ENCODE peak calls at places on chromosomes 12 and 14, in six cellular contexts. A, G, W, E, J and V are unnamed samples.

GRCh38 chr12:60494249-60494648 is 898.4 kb downstream of the SLC16A7 start:
- DNase-seq in A (no peak), G (no peak), W (no peak), E (no peak), J (no peak), V (peak)

GRCh38 chr14:27184371-27184901 is 586.6 kb upstream of the NOVA1 start:
- DNase-seq in A (no peak), G (no peak), W (no peak), E (no peak), J (no peak), V (no peak)

GRCh38 chr12:41769810-41770209 is 374.9 kb downstream of the GXYLT1 start:
- DNase-seq in A (no peak), G (no peak), W (no peak), E (no peak), J (no peak), V (no peak)

GRCh38 chr12:12883369-12884001 is 7.9 kb upstream of the GPRC5A start:
- DNase-seq in A (no peak), G (no peak), W (no peak), E (no peak), J (no peak), V (no peak)

GRCh38 chr14:103008768-103009342 is 48.5 kb downstream of the CDC42BPB start:
- DNase-seq in A (no peak), G (no peak), W (no peak), E (no peak), J (no peak), V (peak)

GRCh38 chr12:66251049-66251448 is 51.2 kb upstream of the HELB start:
- DNase-seq in A (no peak), G (no peak), W (no peak), E (no peak), J (no peak), V (no peak)

GRCh38 chr12:3161861-3162260 is 84.7 kb downstream of the TSPAN9 start:
- DNase-seq in A (no peak), G (no peak), W (no peak), E (no peak), J (no peak), V (no peak)

GRCh38 chr14:73744175-73744867 is 30.1 kb upstream of the PNMA1 start:
- DNase-seq in A (no peak), G (peak), W (no peak), E (no peak), J (no peak), V (no peak)

GRCh38 chr12:112978163-112979081 is at the start of gene OAS2:
- DNase-seq in A (peak), G (peak), W (no peak), E (peak), J (no peak), V (peak)

GRCh38 chr12:85260904-85261303 is 19.1 kb upstream of the ALX1 start:
- DNase-seq in A (no peak), G (no peak), W (no peak), E (no peak), J (no peak), V (no peak)

GRCh38 chr12:132955933-132956725 is at the start of gene ZNF605:
- DNase-seq in A (peak), G (peak), W (peak), E (peak), J (peak), V (peak)

GRCh38 chr12:102948941-102949352 is 8.5 kb upstream of the ASCL1 start:
- DNase-seq in A (no peak), G (peak), W (peak), E (peak), J (peak), V (peak)

GRCh38 chr14:23056257-23056955 is 914 bp downstream of the CDH24 start:
- DNase-seq in A (peak), G (no peak), W (no peak), E (peak), J (peak), V (peak)

GRCh38 chr14:75229923-75230792 is 48.5 kb upstream of the FOS start:
- DNase-seq in A (peak), G (no peak), W (no peak), E (peak), J (no peak), V (peak)

GRCh38 chr12:53591301-53592206 is 34.6 kb downstream of the ATF7 start:
- DNase-seq in A (no peak), G (peak), W (no peak), E (no peak), J (no peak), V (no peak)

GRCh38 chr12:94145231-94145979 is 3.0 kb upstream of the PLXNC1 start:
- DNase-seq in A (no peak), G (peak), W (no peak), E (no peak), J (no peak), V (no peak)

GRCh38 chr12:9647825-9648700 is 21.4 kb upstream of the CLEC2D start:
- DNase-seq in A (peak), G (peak), W (peak), E (peak), J (peak), V (peak)

GRCh38 chr12:42560977-42561376 is 28.6 kb downstream of the PRICKLE1 start:
- DNase-seq in A (no peak), G (no peak), W (no peak), E (no peak), J (no peak), V (no peak)

GRCh38 chr12:30457621-30458289 is 237.9 kb downstream of the IPO8 start:
- DNase-seq in A (no peak), G (no peak), W (peak), E (no peak), J (no peak), V (peak)

GRCh38 chr14:53412819-53413664 is 259.9 kb upstream of the DDHD1 start:
- DNase-seq in A (no peak), G (no peak), W (no peak), E (no peak), J (no peak), V (peak)

GRCh38 chr12:105278043-105278697 is 42.2 kb upstream of the APPL2 start:
- DNase-seq in A (no peak), G (no peak), W (no peak), E (no peak), J (no peak), V (no peak)

GRCh38 chr12:56839489-56840442 is 76.6 kb downstream of the HSD17B6 start:
- DNase-seq in A (no peak), G (peak), W (no peak), E (peak), J (peak), V (peak)

GRCh38 chr14:101181717-101182313 is 278.3 kb upstream of the RTL1 start:
- DNase-seq in A (no peak), G (no peak), W (no peak), E (no peak), J (no peak), V (no peak)

GRCh38 chr12:88391556-88391955 is 188.7 kb downstream of the KITLG start:
- DNase-seq in A (no peak), G (no peak), W (no peak), E (peak), J (no peak), V (no peak)

GRCh38 chr14:98579140-98579539 is 692.9 kb downstream of the BCL11B start:
- DNase-seq in A (no peak), G (no peak), W (no peak), E (no peak), J (no peak), V (no peak)

GRCh38 chr14:90728951-90729350 is 87.3 kb downstream of the TTC7B start:
- DNase-seq in A (no peak), G (peak), W (no peak), E (no peak), J (no peak), V (no peak)

GRCh38 chr14:91029451-91030217 is 30.8 kb downstream of the RPS6KA5 start:
- DNase-seq in A (no peak), G (no peak), W (no peak), E (no peak), J (no peak), V (no peak)

GRCh38 chr12:6067152-6067916 is 57.1 kb downstream of the VWF start:
- DNase-seq in A (no peak), G (peak), W (no peak), E (no peak), J (no peak), V (no peak)

GRCh38 chr14:33699300-33699699 is 251.6 kb downstream of the EGLN3 start:
- DNase-seq in A (no peak), G (peak), W (no peak), E (no peak), J (no peak), V (no peak)

GRCh38 chr14:89351958-89352404 is 65.1 kb downstream of the FOXN3 start:
- DNase-seq in A (no peak), G (no peak), W (no peak), E (no peak), J (no peak), V (no peak)

GRCh38 chr12:51866762-51867161 is 18.2 kb upstream of the FIGNL2 start:
- DNase-seq in A (no peak), G (no peak), W (no peak), E (no peak), J (no peak), V (no peak)

GRCh38 chr12:88553941-88554658 is 26.2 kb downstream of the KITLG start:
- DNase-seq in A (no peak), G (no peak), W (peak), E (no peak), J (no peak), V (no peak)

GRCh38 chr12:95608252-95609033 is 57.2 kb upstream of the USP44 start:
- DNase-seq in A (no peak), G (no peak), W (no peak), E (no peak), J (no peak), V (no peak)

GRCh38 chr14:103087343-103087835 is 3.4 kb downstream of the LBHD2 start:
- DNase-seq in A (no peak), G (no peak), W (no peak), E (no peak), J (no peak), V (no peak)

GRCh38 chr12:95130096-95130495 is 56.7 kb upstream of the NR2C1 start:
- DNase-seq in A (no peak), G (no peak), W (no peak), E (no peak), J (no peak), V (no peak)